ENCODE peak calls at places on chromosome 1, in ten cellular contexts. I is cardiac muscle cell, M is Panc1, C is endodermal cell, W is breast epithelium, P is esophagus squamous epithelium, E is HCT116, O is lower lobe of right lung, Y is HepG2, B is right atrium auricular region. S is an unnamed sample.

GRCh38 chr1:22750671-22751016 is 40.0 kb downstream of the EPHB2 start:
- DNase-seq in I (peak; percentile 69), M (no peak), C (no peak), W (no peak), P (no peak), E (no peak), O (no peak), Y (no peak), B (no peak), S (no peak)

GRCh38 chr1:13513885-13514546 is at the start of gene LRRC38:
- DNase-seq in I (peak; percentile 23), M (no peak), C (peak; percentile 83), W (no peak), P (no peak), E (no peak), O (no peak), Y (no peak), B (no peak), S (no peak)

GRCh38 chr1:100354971-100355394 is 2.7 kb downstream of the CDC14A start:
- DNase-seq in I (peak; percentile 81), M (no peak), C (no peak), W (no peak), P (no peak), E (peak; percentile 51), O (no peak), Y (peak; percentile 66), B (no peak), S (no peak)

GRCh38 chr1:11051781-11052510 is 4.9 kb upstream of the MASP2 start:
- DNase-seq in I (no peak), M (no peak), C (no peak), W (no peak), P (no peak), E (no peak), O (peak; percentile 18), Y (no peak), B (no peak), S (no peak)

GRCh38 chr1:80217377-80217986 is 1211.0 kb upstream of the ADGRL4 start:
- DNase-seq in I (peak; percentile 59), M (peak; percentile 22), C (peak; percentile 44), W (no peak), P (no peak), E (peak; percentile 32), O (no peak), Y (peak; percentile 1), B (no peak), S (no peak)

GRCh38 chr1:53557369-53557768 is 98.2 kb downstream of the DMRTB1 start:
- DNase-seq in I (no peak), M (no peak), C (no peak), W (no peak), P (no peak), E (no peak), O (no peak), Y (no peak), B (no peak), S (no peak)

GRCh38 chr1:34681481-34682451 is 73.1 kb upstream of the GJB5 start:
- DNase-seq in I (peak; percentile 62), M (peak; percentile 57), C (peak; percentile 96), W (no peak), P (no peak), E (peak; percentile 52), O (no peak), Y (peak; percentile 37), B (no peak), S (no peak)

GRCh38 chr1:230913496-230913895 is 45.2 kb upstream of the C1orf198 start:
- DNase-seq in I (no peak), M (no peak), C (no peak), W (no peak), P (no peak), E (no peak), O (no peak), Y (no peak), B (no peak), S (no peak)

GRCh38 chr1:214793708-214794107 is 190.7 kb downstream of the CENPF start:
- DNase-seq in I (no peak), M (no peak), C (no peak), W (no peak), P (no peak), E (no peak), O (no peak), Y (no peak), B (no peak), S (no peak)

GRCh38 chr1:232937741-232938375 is 12.6 kb upstream of the NTPCR start:
- DNase-seq in I (no peak), M (no peak), C (no peak), W (no peak), P (no peak), E (no peak), O (no peak), Y (no peak), B (no peak), S (no peak)

GRCh38 chr1:62689524-62689923 is 1.3 kb upstream of the DOCK7 start:
- DNase-seq in I (peak; percentile 22), M (peak; percentile 80), C (peak; percentile 48), W (no peak), P (no peak), E (peak; percentile 51), O (no peak), Y (peak; percentile 77), B (no peak), S (no peak)

GRCh38 chr1:2074316-2074855 is 24.2 kb downstream of the PRKCZ start:
- DNase-seq in I (no peak), M (no peak), C (no peak), W (no peak), P (no peak), E (no peak), O (no peak), Y (no peak), B (no peak), S (no peak)

GRCh38 chr1:31696246-31696645 is 7.6 kb downstream of the COL16A1 start:
- DNase-seq in I (no peak), M (no peak), C (no peak), W (peak; percentile 69), P (no peak), E (no peak), O (no peak), Y (no peak), B (no peak), S (no peak)
- H3K27ac ChIP-seq in I (no peak overlapping the region), M (no peak overlapping the region), C (no peak overlapping the region), W (peak overlapping the region; percentile 81), P (no peak overlapping the region), E (no peak overlapping the region), O (no peak overlapping the region), Y (no peak overlapping the region), B (no peak overlapping the region), S (no peak overlapping the region)

DNA sequence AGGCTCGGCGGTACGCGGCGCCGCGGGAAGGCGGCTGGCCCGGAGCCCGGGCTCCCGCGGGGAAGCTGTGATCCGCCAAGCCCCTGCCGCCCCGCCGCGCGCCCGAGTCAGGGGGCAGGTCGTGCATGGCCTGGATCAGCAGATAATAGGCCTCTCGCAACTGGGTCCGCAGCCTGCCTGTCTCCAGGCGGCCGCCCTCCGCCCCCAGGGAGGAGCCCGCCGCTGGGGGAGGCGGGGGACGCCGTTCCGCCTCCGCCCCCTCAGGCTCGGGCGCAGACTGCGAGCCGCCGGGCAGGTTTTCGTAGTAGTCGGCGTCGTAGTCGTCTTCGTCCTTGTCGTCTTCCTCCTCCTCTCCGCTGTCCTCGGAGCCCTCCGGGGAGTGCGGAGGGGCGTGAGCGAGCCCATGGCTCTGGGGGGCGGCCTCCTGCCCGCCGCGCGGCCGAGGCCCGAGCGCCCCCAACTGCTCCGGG is at the start of gene SYDE2:
- DNase-seq in I (peak; percentile 93), M (no peak), C (peak; percentile 95), W (peak; percentile 67), P (peak; percentile 16), E (no peak), O (peak; percentile 85), Y (peak; percentile 67), B (peak; percentile 69), S (peak; percentile 47)
- TF ChIP-seq CTCF in I (no peak), M (no peak), C (no peak), W (no peak), P (no peak), E (no peak), O (no peak), Y (no peak), B (no peak), S (no peak)

DNA sequence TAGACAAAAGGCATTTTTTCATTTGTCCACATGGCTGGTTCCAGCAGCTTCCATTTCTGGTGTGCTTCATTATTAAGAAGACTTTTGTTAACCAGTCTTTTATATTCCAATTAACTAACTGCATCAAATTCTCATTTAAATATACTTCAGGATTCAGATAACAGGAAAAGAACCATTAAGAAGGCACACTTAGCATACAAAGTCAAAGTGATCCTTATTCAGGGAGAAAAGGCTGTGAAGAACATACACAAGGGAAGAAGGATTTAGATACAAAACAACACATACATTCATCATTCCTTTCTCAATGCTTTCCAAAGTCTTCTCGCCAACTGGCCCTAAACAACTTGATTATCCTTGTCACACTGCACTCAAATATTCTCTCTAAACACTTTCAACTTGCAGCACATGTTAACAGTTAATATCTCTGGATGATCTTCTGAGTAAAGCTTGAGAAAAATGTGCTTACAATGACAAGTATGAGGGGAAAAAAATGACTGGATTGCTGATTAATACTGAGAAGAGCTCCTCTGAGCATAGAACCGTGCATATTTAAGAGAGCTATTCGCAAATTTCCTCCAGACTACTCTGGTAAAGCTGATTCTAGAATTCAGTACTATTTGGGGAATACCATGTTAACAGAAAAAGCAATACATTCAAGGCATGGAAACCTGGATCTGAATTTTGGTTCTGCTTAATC is 225.2 kb upstream of the TNR start:
- DNase-seq in I (no peak), M (no peak), C (no peak), W (no peak), P (no peak), E (no peak), O (no peak), Y (no peak), B (no peak), S (no peak)
- H3K36me3 ChIP-seq in I (no peaks in the 10 kb centered on the region), M (no peaks in the 10 kb centered on the region), C (peaks cover 51% of the 10 kb centered on the region), W (no peaks in the 10 kb centered on the region), P (no peaks in the 10 kb centered on the region), E (no peaks in the 10 kb centered on the region), O (peaks cover 22% of the 10 kb centered on the region), Y (peaks cover 18% of the 10 kb centered on the region), B (peaks cover 14% of the 10 kb centered on the region), S (peaks cover 6% of the 10 kb centered on the region)

GRCh38 chr1:8021676-8022266 is 4.3 kb downstream of the ERRFI1 start:
- DNase-seq in I (no peak), M (no peak), C (no peak), W (no peak), P (no peak), E (no peak), O (no peak), Y (no peak), B (peak; percentile 50), S (no peak)

GRCh38 chr1:8017495-8018310 is 8.4 kb downstream of the ERRFI1 start:
- DNase-seq in I (peak; percentile 14), M (no peak), C (no peak), W (no peak), P (no peak), E (no peak), O (no peak), Y (peak; percentile 85), B (no peak), S (no peak)

GRCh38 chr1:8020032-8020431 is 6.1 kb downstream of the ERRFI1 start:
- DNase-seq in I (no peak), M (no peak), C (no peak), W (no peak), P (no peak), E (no peak), O (no peak), Y (peak; percentile 58), B (peak; percentile 52), S (no peak)

GRCh38 chr1:8018492-8019228 is 7.4 kb downstream of the ERRFI1 start:
- DNase-seq in I (no peak), M (no peak), C (no peak), W (no peak), P (no peak), E (no peak), O (no peak), Y (no peak), B (no peak), S (no peak)

GRCh38 chr1:8019229-8019620 is 6.9 kb downstream of the ERRFI1 start:
- DNase-seq in I (no peak), M (no peak), C (no peak), W (no peak), P (no peak), E (no peak), O (no peak), Y (no peak), B (no peak), S (no peak)
- H3K27ac ChIP-seq in I (no peak overlapping the region), M (peak overlapping the region; percentile 99), C (peak overlapping the region; percentile 14), W (peak overlapping the region; percentile 35), P (peak overlapping the region; percentile 94), E (peak overlapping the region; percentile 99), O (no peak overlapping the region), Y (peak overlapping the region; percentile 60), B (no peak overlapping the region), S (peak overlapping the region; percentile 49)